ENCODE peak calls at places on chromosomes 6 and 20, in nine cellular contexts. Z is activated B cell treated with CpG ODN at 0.5 μM for 24 hours; Q is A549; M is Peyer's patch; N is MM.1S; W is CD4-positive, alpha-beta T cell; X is mesothelial cell of epicardium; J is left lung; R is nephron progenitor cell. T is an unnamed sample.

GRCh38 chr6:144912474-144912873 is 627.3 kb downstream of the UTRN start:
- DNase-seq in Z (no peak), Q (no peak), M (no peak), N (no peak), W (no peak), X (no peak), J (no peak), R (no peak), T (no peak)

GRCh38 chr6:168428052-168428829 is 12.7 kb upstream of the SMOC2 start:
- DNase-seq in Z (no peak), Q (no peak), M (no peak), N (no peak), W (no peak), X (peak; percentile 34), J (no peak), R (no peak), T (no peak)

GRCh38 chr6:158488065-158488464 is 71.8 kb upstream of the TMEM181 start:
- DNase-seq in Z (no peak), Q (peak; percentile 36), M (no peak), N (no peak), W (no peak), X (no peak), J (no peak), R (no peak), T (no peak)

GRCh38 chr6:169990095-169991030 is 238.9 kb downstream of the ERMARD start:
- DNase-seq in Z (peak; percentile 16), Q (no peak), M (peak; percentile 20), N (no peak), W (peak; percentile 17), X (no peak), J (peak; percentile 71), R (no peak), T (peak; percentile 55)

GRCh38 chr6:17855381-17855780 is 132.1 kb downstream of the KIF13A start:
- DNase-seq in Z (no peak), Q (no peak), M (no peak), N (no peak), W (no peak), X (no peak), J (no peak), R (no peak), T (no peak)

GRCh38 chr6:149332602-149333311 is 15.2 kb downstream of the TAB2 start:
- DNase-seq in Z (no peak), Q (no peak), M (no peak), N (no peak), W (no peak), X (no peak), J (no peak), R (no peak), T (no peak)

GRCh38 chr20:63172726-63173125 is 43.2 kb downstream of the YTHDF1 start:
- DNase-seq in Z (no peak), Q (peak; percentile 42), M (no peak), N (no peak), W (no peak), X (no peak), J (no peak), R (no peak), T (no peak)

GRCh38 chr20:45911486-45912343 is at the start of gene PLTP:
- DNase-seq in Z (peak; percentile 36), Q (no peak), M (peak; percentile 54), N (no peak), W (no peak), X (peak; percentile 75), J (peak; percentile 82), R (peak; percentile 80), T (peak; percentile 81)

GRCh38 chr6:36177166-36177565 is 19.4 kb upstream of the BRPF3 start:
- DNase-seq in Z (no peak), Q (no peak), M (no peak), N (no peak), W (no peak), X (no peak), J (no peak), R (no peak), T (no peak)

GRCh38 chr6:98669371-98669770 is 165.0 kb upstream of the POU3F2 start:
- DNase-seq in Z (no peak), Q (no peak), M (no peak), N (no peak), W (no peak), X (no peak), J (no peak), R (no peak), T (no peak)

GRCh38 chr20:62123450-62124118 is 1.3 kb downstream of the LSM14B start:
- DNase-seq in Z (no peak), Q (no peak), M (no peak), N (no peak), W (no peak), X (no peak), J (no peak), R (no peak), T (no peak)

GRCh38 chr6:116446399-116446798 is 14.8 kb upstream of the CALHM6 start:
- DNase-seq in Z (no peak), Q (no peak), M (no peak), N (peak; percentile 27), W (no peak), X (no peak), J (no peak), R (no peak), T (no peak)

GRCh38 chr6:41047745-41048742 is 5.0 kb upstream of the APOBEC2 start:
- DNase-seq in Z (no peak), Q (no peak), M (no peak), N (no peak), W (no peak), X (no peak), J (no peak), R (no peak), T (peak; percentile 59)

GRCh38 chr20:57882451-57883161 is 172.8 kb upstream of the PMEPA1 start:
- DNase-seq in Z (no peak), Q (peak; percentile 27), M (no peak), N (no peak), W (no peak), X (peak; percentile 30), J (no peak), R (no peak), T (peak; percentile 45)

GRCh38 chr6:116631379-116631990 is 15.2 kb downstream of the RSPH4A start:
- DNase-seq in Z (no peak), Q (no peak), M (no peak), N (peak; percentile 95), W (no peak), X (no peak), J (no peak), R (no peak), T (no peak)

GRCh38 chr6:146041282-146041681 is 12.4 kb downstream of the GRM1 start:
- DNase-seq in Z (no peak), Q (peak; percentile 22), M (no peak), N (peak; percentile 16), W (no peak), X (no peak), J (no peak), R (peak; percentile 27), T (no peak)
- TF ChIP-seq CTCF in Z (no peak), Q (peak; percentile 39), M (no peak), N (peak; percentile 30), W (no peak), X (no peak), J (no peak), R (peak; percentile 27), T (peak; percentile 65)

DNA sequence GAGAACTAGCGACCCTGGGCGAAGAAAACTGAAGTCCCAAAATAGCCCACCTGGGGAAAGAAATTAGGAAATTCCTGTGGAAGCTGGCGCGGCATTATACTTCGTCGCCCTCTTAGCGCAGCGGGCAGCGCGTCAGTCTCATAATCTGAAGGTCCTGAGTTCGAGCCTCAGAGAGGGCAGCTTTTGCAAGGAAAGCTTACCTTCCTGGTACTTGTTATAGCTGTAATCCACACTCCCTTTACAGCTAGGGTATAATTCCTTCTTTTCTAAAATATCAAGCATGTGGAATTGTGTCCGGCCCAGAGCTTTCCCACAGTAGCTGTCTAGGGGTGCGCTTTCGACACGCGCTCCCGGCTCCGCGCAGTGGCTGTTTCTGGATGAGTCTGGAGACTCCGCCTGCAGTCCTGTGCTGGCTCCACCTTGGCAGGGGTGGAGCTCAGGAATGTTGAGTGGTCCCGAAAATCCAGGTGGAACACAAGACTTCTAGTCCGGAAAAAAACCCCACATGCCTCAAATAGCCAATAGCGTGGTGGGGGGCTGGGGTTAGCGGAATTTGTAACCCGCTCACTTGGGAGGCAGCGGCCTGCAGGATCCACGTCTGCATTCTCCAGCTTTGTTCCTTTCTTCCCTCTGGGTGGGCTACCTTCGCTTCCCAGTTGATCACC is 83.7 kb upstream of the ZNF322 start:
- DNase-seq in Z (no peak), Q (peak; percentile 83), M (no peak), N (no peak), W (no peak), X (no peak), J (no peak), R (peak; percentile 55), T (peak; percentile 63)
- TF ChIP-seq CTCF in Z (no peak), Q (no peak), M (no peak), N (no peak), W (no peak), X (no peak), J (no peak), R (no peak), T (no peak)

GRCh38 chr6:34063641-34064040 is 82.2 kb downstream of the GRM4 start:
- DNase-seq in Z (no peak), Q (no peak), M (no peak), N (no peak), W (no peak), X (no peak), J (no peak), R (no peak), T (no peak)

GRCh38 chr6:34061348-34061747 is 84.5 kb downstream of the GRM4 start:
- DNase-seq in Z (no peak), Q (no peak), M (no peak), N (no peak), W (no peak), X (no peak), J (no peak), R (no peak), T (no peak)

GRCh38 chr6:34062156-34062555 is 83.7 kb downstream of the GRM4 start:
- DNase-seq in Z (no peak), Q (no peak), M (no peak), N (no peak), W (no peak), X (no peak), J (no peak), R (no peak), T (no peak)

GRCh38 chr6:34064675-34065074 is 81.2 kb downstream of the GRM4 start:
- DNase-seq in Z (no peak), Q (no peak), M (no peak), N (no peak), W (no peak), X (no peak), J (no peak), R (no peak), T (no peak)

DNA sequence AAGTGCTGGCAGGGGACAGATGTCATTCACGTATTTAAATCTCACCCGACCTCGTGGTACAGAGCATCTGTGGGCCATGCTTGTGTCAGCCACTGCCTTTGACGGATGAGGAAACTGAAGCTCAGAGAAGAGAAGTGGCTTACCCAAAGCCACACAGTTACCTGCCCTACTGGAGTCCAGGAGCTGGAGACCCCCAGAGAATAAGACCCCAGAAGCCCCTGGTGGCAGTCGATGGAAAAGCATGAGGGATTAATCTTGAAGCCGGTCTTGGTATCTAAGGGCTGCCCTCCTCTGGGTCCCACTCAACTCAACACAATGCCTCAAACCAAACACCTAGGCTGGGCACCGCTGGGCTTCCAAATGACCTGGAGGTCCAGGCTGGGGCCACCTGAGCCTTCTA is 83.1 kb downstream of the GRM4 start:
- DNase-seq in Z (no peak), Q (no peak), M (no peak), N (no peak), W (no peak), X (no peak), J (no peak), R (no peak), T (no peak)
- TF ChIP-seq CTCF in Z (no peak), Q (no peak), M (no peak), N (no peak), W (no peak), X (peak; percentile 54), J (no peak), R (peak; percentile 24), T (peak; percentile 65)

GRCh38 chr6:133380047-133380446 is 138.9 kb downstream of the EYA4 start:
- DNase-seq in Z (no peak), Q (no peak), M (no peak), N (no peak), W (no peak), X (no peak), J (no peak), R (no peak), T (no peak)
- TF ChIP-seq CTCF in Z (no peak), Q (no peak), M (no peak), N (no peak), W (no peak), X (no peak), J (no peak), R (no peak), T (no peak)

T was measured in type B pancreatic cell.